ENCODE peak calls at places on chromosome 15, in six cellular contexts. W is GM12864, K is AG09309, P is tibial artery, L is fibroblast of lung, V is A549. A is an unnamed sample.

GRCh38 chr15:76183906-76184639 is 124.3 kb downstream of the TMEM266 start:
- DNase-seq in W (no peak), K (no peak), P (no peak), L (no peak), V (no peak), A (no peak)

GRCh38 chr15:53110999-53111398 is 320.9 kb upstream of the ONECUT1 start:
- DNase-seq in W (no peak), K (no peak), P (no peak), L (no peak), V (no peak), A (no peak)

GRCh38 chr15:98881526-98882517 is 125.8 kb downstream of the PGPEP1L start:
- DNase-seq in W (no peak), K (no peak), P (no peak), L (peak; percentile 64), V (peak; percentile 84), A (peak; percentile 82)

GRCh38 chr15:66661432-66662096 is 40.5 kb upstream of the SMAD6 start:
- DNase-seq in W (no peak), K (no peak), P (peak; percentile 50), L (no peak), V (no peak), A (no peak)

GRCh38 chr15:97815841-97816240 is 144.7 kb upstream of the ARRDC4 start:
- DNase-seq in W (no peak), K (no peak), P (no peak), L (no peak), V (no peak), A (no peak)

GRCh38 chr15:28110416-28110975 is 11.4 kb upstream of the OCA2 start:
- DNase-seq in W (no peak), K (no peak), P (peak; percentile 29), L (no peak), V (no peak), A (no peak)

GRCh38 chr15:25391971-25392733 is 46.7 kb downstream of the UBE3A start:
- DNase-seq in W (no peak), K (peak; percentile 89), P (no peak), L (peak; percentile 78), V (no peak), A (peak; percentile 69)

GRCh38 chr15:62824111-62824737 is 218.3 kb upstream of the TPM1 start:
- DNase-seq in W (no peak), K (no peak), P (no peak), L (peak; percentile 86), V (peak; percentile 29), A (peak; percentile 80)

GRCh38 chr15:83700082-83700481 is 46.2 kb downstream of the ADAMTSL3 start:
- DNase-seq in W (no peak), K (no peak), P (no peak), L (no peak), V (no peak), A (no peak)

GRCh38 chr15:68252925-68253534 is 23.5 kb upstream of the CLN6 start:
- DNase-seq in W (peak; percentile 57), K (peak; percentile 68), P (peak; percentile 44), L (peak; percentile 76), V (peak; percentile 88), A (peak; percentile 94)

GRCh38 chr15:95845862-95846515 is 484.5 kb upstream of the NR2F2 start:
- DNase-seq in W (no peak), K (no peak), P (no peak), L (no peak), V (no peak), A (peak; percentile 92)

GRCh38 chr15:35934383-35935049 is 388.6 kb upstream of the DPH6 start:
- DNase-seq in W (no peak), K (no peak), P (no peak), L (no peak), V (no peak), A (no peak)

GRCh38 chr15:75167588-75168076 is 34.0 kb upstream of the C15orf39 start:
- DNase-seq in W (no peak), K (no peak), P (no peak), L (peak; percentile 79), V (no peak), A (peak; percentile 70)

GRCh38 chr15:47364671-47365141 is 352.6 kb upstream of the SEMA6D start:
- DNase-seq in W (no peak), K (no peak), P (no peak), L (no peak), V (no peak), A (peak; percentile 15)

GRCh38 chr15:66024998-66025397 is 155.7 kb downstream of the RAB11A start:
- DNase-seq in W (no peak), K (no peak), P (no peak), L (peak; percentile 39), V (no peak), A (peak; percentile 9)

GRCh38 chr15:79736435-79737000 is 160.3 kb downstream of the MTHFS start:
- DNase-seq in W (no peak), K (no peak), P (no peak), L (no peak), V (no peak), A (no peak)

GRCh38 chr15:61879219-61879618 is 181.0 kb downstream of the VPS13C start:
- DNase-seq in W (no peak), K (no peak), P (no peak), L (peak; percentile 6), V (no peak), A (peak; percentile 21)

GRCh38 chr15:89299896-89300295 is 34.7 kb downstream of the POLG start:
- DNase-seq in W (no peak), K (peak; percentile 28), P (no peak), L (peak; percentile 42), V (peak; percentile 38), A (peak; percentile 80)
- TF ChIP-seq CTCF in W (no peak), K (peak; percentile 53), P (peak; percentile 34), L (peak; percentile 23), V (peak; percentile 56), A (peak; percentile 57)

DNA sequence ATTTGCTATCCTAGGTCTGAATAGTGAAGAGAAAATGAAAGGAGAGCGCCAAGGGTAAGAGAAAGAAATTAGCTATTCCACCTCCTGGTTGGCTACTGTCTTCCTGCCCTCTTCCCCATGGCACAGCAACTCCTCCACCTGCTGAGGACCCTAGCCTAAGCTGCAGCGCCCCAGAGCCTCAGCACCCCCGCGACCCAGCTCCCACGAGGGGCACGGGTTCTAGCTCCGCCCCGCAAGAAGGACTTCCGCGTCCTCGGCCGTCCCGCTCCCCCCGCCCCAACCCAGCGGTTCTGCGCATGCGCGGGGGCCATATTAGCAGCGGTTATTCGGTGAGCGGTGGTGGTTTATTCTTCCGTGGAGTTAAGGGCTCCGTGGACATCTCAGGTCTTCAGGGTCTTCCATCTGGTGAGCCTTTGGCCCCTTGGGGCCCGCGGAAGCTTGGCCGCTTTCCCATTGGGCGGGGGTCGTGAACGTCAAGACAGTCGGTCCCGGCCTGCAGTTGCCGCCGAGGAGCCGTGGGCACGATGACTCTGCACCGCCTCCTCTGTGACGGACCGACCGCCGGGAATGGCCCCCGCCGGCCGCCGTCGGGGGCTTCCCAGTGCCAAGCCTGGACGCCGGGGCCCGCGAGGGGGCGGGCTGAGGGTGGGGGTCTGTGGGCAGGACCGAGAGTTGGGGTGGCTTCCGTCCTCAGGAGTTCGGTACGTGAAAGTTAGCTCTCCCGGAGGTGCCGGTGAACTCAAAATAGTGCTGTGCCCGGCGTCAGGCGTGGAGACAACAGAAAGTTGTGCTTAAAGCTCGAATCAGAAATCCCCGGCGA is at the start of gene PSMA4:
- DNase-seq in W (peak; percentile 69), K (peak; percentile 27), P (peak; percentile 91), L (peak; percentile 80), V (peak; percentile 95), A (peak; percentile 86)
- TF ChIP-seq CTCF in W (no peak), K (no peak), P (no peak), L (no peak), V (no peak), A (peak; percentile 29)

GRCh38 chr15:60079210-60079609 is 75.1 kb downstream of the FOXB1 start:
- DNase-seq in W (no peak), K (no peak), P (no peak), L (no peak), V (peak; percentile 24), A (peak; percentile 43)
- TF ChIP-seq CTCF in W (peak; percentile 38), K (peak; percentile 37), P (no peak), L (peak; percentile 30), V (peak; percentile 14), A (peak; percentile 57)

GRCh38 chr15:39579487-39580116 is 1.3 kb upstream of the THBS1 start:
- DNase-seq in W (no peak), K (peak; percentile 92), P (peak; percentile 67), L (peak; percentile 95), V (peak; percentile 88), A (peak; percentile 94)

GRCh38 chr15:39582286-39582976 is 1.6 kb downstream of the THBS1 start:
- DNase-seq in W (no peak), K (peak; percentile 80), P (no peak), L (peak; percentile 29), V (no peak), A (peak; percentile 59)

GRCh38 chr15:39581501-39582285 is 814 bp downstream of the THBS1 start:
- DNase-seq in W (no peak), K (peak; percentile 75), P (peak; percentile 56), L (peak; percentile 42), V (peak; percentile 69), A (peak; percentile 55)

GRCh38 chr15:39580117-39580629 is 706 bp upstream of the THBS1 start:
- DNase-seq in W (peak; percentile 26), K (peak; percentile 98), P (peak; percentile 98), L (peak; percentile 94), V (peak; percentile 86), A (peak; percentile 98)

DNA sequence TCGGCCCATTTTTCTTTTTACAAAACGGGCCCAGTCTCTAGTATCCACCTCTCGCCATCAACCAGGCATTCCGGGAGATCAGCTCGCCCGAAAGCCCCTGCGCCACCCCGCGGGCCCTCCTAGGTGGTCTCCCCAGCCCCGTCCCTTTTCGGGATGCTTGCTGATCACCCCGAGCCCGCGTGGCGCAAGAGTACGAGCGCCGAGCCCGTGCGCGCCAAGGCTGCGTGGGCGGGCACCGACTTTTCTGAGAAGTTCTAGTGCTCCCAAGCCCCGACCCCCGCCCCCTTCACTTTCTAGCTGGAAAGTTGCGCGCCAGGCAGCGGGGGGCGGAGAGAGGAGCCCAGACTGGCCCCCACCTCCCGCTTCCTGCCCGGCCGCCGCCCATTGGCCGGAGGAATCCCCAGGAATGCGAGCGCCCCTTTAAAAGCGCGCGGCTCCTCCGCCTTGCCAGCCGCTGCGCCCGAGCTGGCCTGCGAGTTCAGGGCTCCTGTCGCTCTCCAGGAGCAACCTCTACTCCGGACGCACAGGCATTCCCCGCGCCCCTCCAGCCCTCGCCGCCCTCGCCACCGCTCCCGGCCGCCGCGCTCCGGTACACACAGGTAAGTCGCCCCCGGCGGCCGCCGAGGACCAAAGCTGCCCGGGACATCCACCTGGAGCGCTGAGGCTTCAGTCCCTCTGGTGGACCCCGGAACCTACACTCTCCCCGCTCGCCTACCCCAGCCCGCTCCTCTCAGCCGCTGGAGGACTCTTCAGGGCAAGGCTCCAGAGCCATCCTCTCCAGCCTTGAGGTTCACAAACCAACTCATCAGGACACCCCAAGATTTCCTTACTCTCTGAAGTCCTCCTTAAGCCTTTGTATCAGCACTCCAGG is at the start of gene THBS1:
- DNase-seq in W (no peak), K (peak; percentile 94), P (peak; percentile 81), L (peak; percentile 93), V (peak; percentile 84), A (peak; percentile 91)
- TF ChIP-seq CTCF in W (no peak), K (peak; percentile 9), P (no peak), L (no peak), V (no peak), A (no peak)